ENCODE peak calls at places on chromosomes 4 and X, in nine cellular contexts. H is AG04450; F is BJ; W is fibroblast of the aortic adventitia; C is LNCaP clone FGC; Y is HCT116; G is DND-41; Q is CD8-positive, alpha-beta T cell; R is mucosa of descending colon. J is an unnamed sample.

GRCh38 chrX:78555401-78555980 is 103.6 kb downstream of the RTL3 start:
- DNase-seq in R (no peak), Y (no peak), C (no peak), G (no peak), W (peak), H (no peak), Q (no peak), F (no peak), J (peak)

GRCh38 chr4:986949-987688 is at the start of gene IDUA:
- DNase-seq in G (peak), R (peak), Y (peak), C (no peak), H (no peak), Q (peak), W (peak), F (no peak), J (peak)

GRCh38 chr4:136001791-136002190 is 1530.5 kb downstream of the PCDH18 start:
- DNase-seq in Q (no peak), C (no peak), R (no peak), W (no peak), Y (no peak), H (no peak), F (no peak), G (no peak), J (no peak)

GRCh38 chr4:103306870-103307345 is 108.8 kb upstream of the CENPE start:
- DNase-seq in R (peak), G (no peak), Y (no peak), W (peak), F (no peak), H (no peak), C (peak), Q (no peak), J (no peak)

GRCh38 chrX:121179972-121180371 is 132.6 kb downstream of the GLUD2 start:
- DNase-seq in G (no peak), H (no peak), C (no peak), R (no peak), Q (no peak), F (no peak), W (no peak), Y (no peak), J (no peak)

GRCh38 chrX:49282647-49283011 is 13.0 kb downstream of the PPP1R3F start:
- DNase-seq in Q (no peak), F (no peak), G (no peak), Y (peak), R (no peak), C (no peak), W (peak), H (no peak), J (peak)

GRCh38 chr4:165502919-165503907 is 124.4 kb downstream of the CPE start:
- DNase-seq in R (no peak), Y (peak), H (no peak), C (peak), G (no peak), W (peak), Q (no peak), F (no peak), J (peak)

GRCh38 chrX:24148535-24149345 is 789 bp upstream of the ZFX start:
- DNase-seq in Q (peak), R (no peak), G (peak), Y (no peak), C (no peak), F (peak), W (peak), H (no peak), J (peak)

GRCh38 chr4:152063301-152064235 is 302.8 kb upstream of the GATB start:
- DNase-seq in W (peak), Y (no peak), H (no peak), G (peak), F (no peak), R (peak), Q (peak), C (peak), J (no peak)

GRCh38 chrX:40084471-40084870 is 13.3 kb downstream of the BCOR start:
- DNase-seq in Q (no peak), F (no peak), C (no peak), H (no peak), W (no peak), R (no peak), G (no peak), Y (no peak), J (no peak)

GRCh38 chr4:29002151-29002550 is 1718.0 kb upstream of the PCDH7 start:
- DNase-seq in Q (no peak), F (no peak), Y (no peak), R (no peak), G (no peak), W (no peak), C (no peak), H (no peak), J (no peak)

GRCh38 chrX:36431819-36432218 is 512.3 kb downstream of the CFAP47 start:
- DNase-seq in H (peak), Q (no peak), C (no peak), Y (no peak), R (no peak), F (no peak), G (no peak), W (no peak), J (peak)

GRCh38 chr4:6313216-6313615 is 43.6 kb downstream of the WFS1 start:
- DNase-seq in W (no peak), H (no peak), R (no peak), F (no peak), Y (no peak), C (peak), G (no peak), Q (no peak), J (no peak)

GRCh38 chr4:121256346-121256745 is 92.2 kb upstream of the TNIP3 start:
- DNase-seq in C (no peak), Y (peak), R (no peak), W (peak), F (peak), Q (peak), G (peak), H (peak), J (peak)

GRCh38 chr4:107044170-107044569 is 8.1 kb upstream of the DKK2 start:
- DNase-seq in H (no peak), W (peak), Y (peak), R (no peak), G (no peak), C (peak), F (no peak), Q (no peak), J (peak)

GRCh38 chrX:53288173-53288572 is 6.8 kb upstream of the IQSEC2 start:
- DNase-seq in Q (no peak), W (no peak), R (no peak), G (peak), H (no peak), F (no peak), Y (no peak), C (no peak), J (no peak)

GRCh38 chr4:138158746-138159297 is 83.3 kb downstream of the SLC7A11 start:
- DNase-seq in Q (no peak), R (no peak), W (peak), G (no peak), Y (no peak), F (peak), H (peak), C (no peak), J (peak)

GRCh38 chr4:22692736-22693135 is at the start of gene GBA3:
- DNase-seq in G (no peak), F (no peak), R (peak), W (no peak), Y (no peak), H (no peak), C (no peak), Q (no peak), J (no peak)

GRCh38 chr4:75723802-75724065 is 643 bp upstream of the USO1 start:
- DNase-seq in F (no peak), W (no peak), Y (no peak), R (no peak), G (no peak), Q (no peak), H (no peak), C (no peak), J (no peak)

GRCh38 chr4:26809811-26810210 is 50.8 kb upstream of the STIM2 start:
- DNase-seq in Y (no peak), C (no peak), H (no peak), F (no peak), G (no peak), R (no peak), W (no peak), Q (no peak), J (no peak)

GRCh38 chr4:113634081-113634969 is 127.2 kb downstream of the CAMK2D start:
- DNase-seq in Y (no peak), Q (no peak), H (no peak), C (no peak), W (no peak), R (no peak), F (no peak), G (no peak), J (no peak)

GRCh38 chr4:133711817-133712216 is 489.8 kb downstream of the PABPC4L start:
- DNase-seq in W (peak), F (peak), Y (no peak), Q (no peak), C (no peak), G (no peak), H (no peak), R (no peak), J (peak)

GRCh38 chr4:82801910-82802521 is 3.4 kb upstream of the SCD5 start:
- DNase-seq in H (no peak), W (peak), Y (no peak), G (no peak), F (no peak), Q (no peak), R (peak), C (no peak), J (peak)

GRCh38 chrX:99798951-99799350 is 611.1 kb downstream of the PCDH19 start:
- DNase-seq in F (no peak), G (no peak), R (no peak), W (no peak), C (no peak), H (no peak), Q (no peak), Y (no peak), J (peak)

GRCh38 chrX:99800016-99800415 is 610.1 kb downstream of the PCDH19 start:
- DNase-seq in Y (no peak), G (no peak), R (no peak), F (no peak), C (no peak), W (no peak), Q (no peak), H (no peak), J (no peak)

GRCh38 chrX:99795495-99795894 is 614.6 kb downstream of the PCDH19 start:
- DNase-seq in Q (no peak), H (no peak), F (no peak), W (no peak), G (no peak), Y (no peak), C (no peak), R (no peak), J (peak)
- TF ChIP-seq CTCF in Q (no peak), H (no peak), F (peak), W (no peak), G (no peak), Y (no peak), C (peak), R (no peak), J (no peak)

DNA sequence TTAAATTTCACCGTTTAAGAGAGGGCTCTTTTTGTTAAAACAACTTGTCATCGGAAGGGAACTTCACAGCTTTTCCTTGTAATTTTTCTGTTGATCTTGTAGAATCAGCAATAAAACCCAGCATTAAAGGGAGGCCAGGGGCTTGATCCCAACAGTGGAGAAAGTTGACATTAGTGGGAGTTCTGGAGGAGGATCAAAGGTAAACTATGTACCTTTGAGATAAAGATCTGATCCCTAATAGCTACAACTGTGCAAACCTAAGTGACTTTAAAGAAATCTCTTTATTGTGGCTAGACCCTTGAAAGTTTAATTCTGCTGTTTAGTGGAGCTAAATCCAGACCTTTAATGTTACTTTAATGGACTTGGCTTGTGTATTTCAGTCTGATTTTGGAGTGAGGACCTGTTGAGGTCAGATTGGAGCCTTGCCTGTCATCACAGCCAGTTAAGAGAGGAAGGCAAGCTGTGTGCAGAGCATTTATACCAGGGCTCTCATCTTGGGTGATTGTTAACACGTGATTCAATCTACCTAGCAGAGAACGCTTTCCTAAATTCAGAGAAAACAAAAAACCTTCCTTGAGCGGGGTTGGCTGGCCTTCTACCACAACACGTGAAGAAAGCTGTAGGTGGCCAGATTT is 1.7 kb downstream of the DOCK11 start:
- DNase-seq in C (no peak), W (no peak), R (peak), G (no peak), Y (no peak), H (no peak), F (no peak), Q (peak), J (no peak)
- H3K4me3 ChIP-seq in C (no peak), W (peak), R (no peak), G (peak), Y (peak), H (peak), F (peak), Q (peak), J (no peak)

GRCh38 chr4:99202094-99202493 is 17.0 kb downstream of the ADH6 start:
- DNase-seq in Q (no peak), Y (no peak), H (no peak), G (no peak), F (no peak), C (no peak), W (no peak), R (no peak), J (no peak)

GRCh38 chr4:99205104-99205979 is 13.7 kb downstream of the ADH6 start:
- DNase-seq in F (no peak), G (no peak), H (no peak), C (no peak), W (peak), Y (no peak), R (peak), Q (no peak), J (peak)

GRCh38 chr4:99200148-99200547 is 18.9 kb downstream of the ADH6 start:
- DNase-seq in Q (no peak), C (no peak), H (no peak), F (no peak), Y (no peak), R (no peak), G (no peak), W (no peak), J (no peak)

GRCh38 chr4:99202536-99202935 is 16.5 kb downstream of the ADH6 start:
- DNase-seq in Q (no peak), R (no peak), F (no peak), C (no peak), G (no peak), Y (no peak), H (no peak), W (peak), J (peak)

GRCh38 chr4:99201687-99202086 is 17.4 kb downstream of the ADH6 start:
- DNase-seq in Y (no peak), Q (no peak), G (no peak), R (no peak), F (no peak), H (no peak), C (no peak), W (peak), J (peak)
- TF ChIP-seq CTCF in Y (no peak), Q (no peak), G (no peak), R (no peak), F (peak), H (peak), C (peak), W (peak), J (peak)

GRCh38 chr4:54660145-54660535 is 2.4 kb downstream of the KIT start:
- DNase-seq in H (no peak), C (no peak), Q (no peak), Y (no peak), W (no peak), F (no peak), G (no peak), R (no peak), J (no peak)
- H3K4me3 ChIP-seq in H (no peak), C (no peak), Q (no peak), Y (no peak), W (no peak), F (no peak), G (no peak), R (no peak), J (no peak)

GRCh38 chr4:110442309-110442708 is 33.6 kb upstream of the ENPEP start:
- DNase-seq in H (no peak), R (no peak), Q (no peak), F (no peak), Y (no peak), G (no peak), C (no peak), W (no peak), J (no peak)
- TF ChIP-seq CTCF in H (no peak), R (no peak), Q (no peak), F (peak), Y (peak), G (no peak), C (no peak), W (no peak), J (no peak)

DNA sequence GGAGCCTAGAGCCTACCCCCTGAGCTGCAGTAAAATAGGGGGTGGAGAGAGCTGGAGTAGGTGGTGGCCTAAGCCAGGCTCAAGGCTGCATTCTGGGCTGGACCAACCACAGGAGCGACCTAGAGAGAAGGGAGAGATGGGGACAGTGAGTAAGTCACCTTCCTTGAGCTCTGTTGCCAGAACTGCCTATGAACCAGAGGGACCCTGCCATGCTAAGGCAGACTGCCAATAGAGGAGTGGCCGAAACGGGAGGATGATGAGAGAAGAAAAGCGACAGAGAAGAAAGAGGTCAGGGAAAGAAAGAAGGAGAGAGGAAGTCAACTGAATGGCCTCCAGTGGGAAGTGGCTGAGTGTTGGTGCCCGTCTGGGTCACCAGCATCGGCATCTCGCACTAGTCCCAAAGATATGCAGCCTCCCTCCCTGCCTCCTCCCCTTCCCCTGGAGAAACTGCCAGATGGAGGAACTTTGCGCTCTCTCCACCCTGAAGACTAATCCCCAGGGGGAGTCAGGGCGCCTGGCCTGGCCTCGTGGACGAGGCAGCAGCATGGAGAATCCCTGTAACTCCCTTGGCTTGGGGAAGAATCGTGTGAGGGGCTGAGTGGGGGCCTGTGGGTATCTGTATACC is 28.8 kb downstream of the ELF4 start:
- DNase-seq in G (no peak), C (no peak), Q (no peak), W (no peak), Y (no peak), R (no peak), H (no peak), F (no peak), J (no peak)
- H3K4me3 ChIP-seq in G (no peak), C (no peak), Q (peak), W (no peak), Y (no peak), R (no peak), H (no peak), F (no peak), J (no peak)